ENCODE peak calls at places on chromosome 21, in seven cellular contexts. R is CD8-positive, alpha-beta memory T cell; E is ACHN; B is dorsolateral prefrontal cortex; D is NCI-H1105; H is B cell; A is left ventricle myocardium inferior. O is an unnamed sample.

GRCh38 chr21:25385912-25386474 is 221.3 kb downstream of the MRPL39 start:
- DNase-seq in R (peak), E (peak), B (no peak), D (peak), H (peak), A (no peak), O (peak)

GRCh38 chr21:36966066-36966845 is at the start of gene HLCS:
- DNase-seq in R (peak), E (peak), B (peak), D (peak), H (peak), A (peak), O (peak)

GRCh38 chr21:30839304-30839703 is 9.7 kb upstream of the KRTAP7-1 start:
- DNase-seq in R (no peak), E (peak), B (no peak), D (no peak), H (no peak), A (no peak), O (no peak)

GRCh38 chr21:45280178-45280821 is 7.4 kb downstream of the POFUT2 start:
- DNase-seq in R (no peak), E (no peak), B (no peak), D (no peak), H (no peak), A (no peak), O (no peak)

GRCh38 chr21:46067505-46068201 is 30.3 kb upstream of the COL6A2 start:
- DNase-seq in R (no peak), E (no peak), B (no peak), D (no peak), H (no peak), A (no peak), O (no peak)

GRCh38 chr21:31593161-31593560 is 66.3 kb upstream of the SOD1 start:
- DNase-seq in R (no peak), E (no peak), B (no peak), D (no peak), H (no peak), A (no peak), O (no peak)

GRCh38 chr21:39094847-39095525 is 88.3 kb downstream of the PSMG1 start:
- DNase-seq in R (no peak), E (no peak), B (no peak), D (no peak), H (no peak), A (no peak), O (no peak)

GRCh38 chr21:46011267-46011967 is 29.8 kb downstream of the COL6A1 start:
- DNase-seq in R (no peak), E (no peak), B (no peak), D (no peak), H (no peak), A (no peak), O (no peak)

GRCh38 chr21:35350965-35351364 is 301.9 kb upstream of the RUNX1 start:
- DNase-seq in R (no peak), E (no peak), B (no peak), D (no peak), H (no peak), A (no peak), O (no peak)

GRCh38 chr21:33975548-33976081 is 60.0 kb upstream of the ATP5PO start:
- DNase-seq in R (peak), E (peak), B (no peak), D (no peak), H (peak), A (no peak), O (no peak)

GRCh38 chr21:16534408-16535099 is 804.8 kb downstream of the USP25 start:
- DNase-seq in R (no peak), E (no peak), B (peak), D (peak), H (no peak), A (peak), O (no peak)

GRCh38 chr21:43269461-43269860 is 100.7 kb downstream of the CRYAA start:
- DNase-seq in R (peak), E (peak), B (no peak), D (no peak), H (peak), A (peak), O (no peak)